ENCODE peak calls at places on chromosomes 4 and X, in six cellular contexts. S is GM23338, Z is HCT116, U is neural progenitor cell, I is PC-3, R is hepatocyte. O is an unnamed sample.

GRCh38 chrX:140180585-140180984 is 215.3 kb upstream of the CXorf66 start:
- DNase-seq in S (no peak), Z (no peak), U (no peak), I (peak; percentile 86), R (no peak), O (no peak)

GRCh38 chrX:108437789-108438623 is at the start of gene COL4A6:
- DNase-seq in S (peak; percentile 76), Z (no peak), U (peak; percentile 72), I (no peak), R (peak; percentile 47), O (no peak)

GRCh38 chr4:1285790-1286553 is 3.7 kb upstream of the MAEA start:
- DNase-seq in S (peak; percentile 63), Z (no peak), U (peak; percentile 88), I (peak; percentile 7), R (peak; percentile 77), O (peak; percentile 49)

GRCh38 chr4:48079972-48080391 is 54.1 kb downstream of the TXK start:
- DNase-seq in S (no peak), Z (no peak), U (no peak), I (peak; percentile 88), R (peak; percentile 20), O (no peak)

GRCh38 chr4:102180080-102180479 is 165.2 kb downstream of the SLC39A8 start:
- DNase-seq in S (no peak), Z (no peak), U (no peak), I (no peak), R (no peak), O (no peak)

GRCh38 chr4:88705805-88706518 is 8.3 kb upstream of the NAP1L5 start:
- DNase-seq in S (no peak), Z (no peak), U (no peak), I (peak; percentile 36), R (no peak), O (no peak)

GRCh38 chr4:144575181-144575580 is 70.8 kb upstream of the HHIP start:
- DNase-seq in S (peak; percentile 23), Z (no peak), U (no peak), I (peak; percentile 10), R (peak; percentile 15), O (no peak)

GRCh38 chr4:174332741-174333493 is 49.2 kb downstream of the CEP44 start:
- DNase-seq in S (no peak), Z (no peak), U (no peak), I (peak; percentile 66), R (no peak), O (no peak)

GRCh38 chrX:153507484-153508178 is 9.8 kb upstream of the ATP2B3 start:
- DNase-seq in S (peak; percentile 78), Z (peak; percentile 26), U (peak; percentile 80), I (peak; percentile 78), R (peak; percentile 85), O (peak; percentile 57)

GRCh38 chr4:70315928-70316327 is 18.9 kb upstream of the CABS1 start:
- DNase-seq in S (peak; percentile 10), Z (peak; percentile 0), U (no peak), I (peak; percentile 21), R (no peak), O (peak; percentile 57)
- TF ChIP-seq CTCF in S (peak; percentile 31), Z (no peak), U (peak; percentile 23), I (peak; percentile 27), R (no peak), O (peak; percentile 52)

GRCh38 chr4:56657818-56658217 is 23.3 kb downstream of the HOPX start:
- DNase-seq in S (no peak), Z (no peak), U (no peak), I (no peak), R (no peak), O (no peak)

GRCh38 chr4:56655209-56655626 is 25.9 kb downstream of the HOPX start:
- DNase-seq in S (peak; percentile 76), Z (no peak), U (peak; percentile 57), I (peak; percentile 14), R (peak; percentile 29), O (no peak)

GRCh38 chr4:56655627-56656345 is 25.3 kb downstream of the HOPX start:
- DNase-seq in S (peak; percentile 33), Z (no peak), U (peak; percentile 40), I (no peak), R (peak; percentile 31), O (no peak)

GRCh38 chr4:56657128-56657527 is 24.0 kb downstream of the HOPX start:
- DNase-seq in S (no peak), Z (no peak), U (no peak), I (no peak), R (no peak), O (no peak)

GRCh38 chr4:56656346-56656643 is 24.8 kb downstream of the HOPX start:
- DNase-seq in S (peak; percentile 49), Z (no peak), U (peak; percentile 43), I (no peak), R (peak; percentile 19), O (peak; percentile 12)
- TF ChIP-seq EZH2 in S (peak; percentile 72), Z (no peak), U (peak; percentile 13), I (no peak), R (no peak), O (no peak)

GRCh38 chrX:15906544-15906943 is 51.9 kb upstream of the AP1S2 start:
- DNase-seq in S (no peak), Z (no peak), U (no peak), I (no peak), R (no peak), O (no peak)

GRCh38 chrX:15909605-15910004 is 55.0 kb upstream of the AP1S2 start:
- DNase-seq in S (peak; percentile 76), Z (no peak), U (peak; percentile 46), I (no peak), R (no peak), O (no peak)

GRCh38 chrX:15913161-15913560 is 58.5 kb upstream of the AP1S2 start:
- DNase-seq in S (no peak), Z (no peak), U (no peak), I (no peak), R (no peak), O (no peak)

GRCh38 chrX:15911729-15912550 is 57.3 kb upstream of the AP1S2 start:
- DNase-seq in S (no peak), Z (no peak), U (no peak), I (peak; percentile 8), R (no peak), O (no peak)

DNA sequence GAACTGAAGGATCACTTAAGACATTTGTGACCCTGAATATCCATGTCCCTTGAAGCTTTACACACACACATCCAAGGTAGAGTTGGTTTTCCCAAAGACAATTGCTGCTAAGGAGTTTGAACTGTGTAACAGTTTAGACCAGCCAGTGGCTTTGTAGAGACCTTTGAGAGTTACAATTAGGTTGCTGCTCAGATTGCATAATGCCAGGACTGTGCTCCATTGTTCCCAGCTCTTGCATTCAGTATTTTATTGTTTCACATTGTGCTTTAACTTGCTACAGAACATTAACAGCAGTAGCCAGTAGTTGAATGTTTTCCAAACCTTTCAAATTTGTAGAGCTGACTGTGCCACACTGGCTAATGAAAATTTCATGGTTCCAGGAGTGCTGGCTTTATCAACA is 54.3 kb upstream of the AP1S2 start:
- DNase-seq in S (no peak), Z (no peak), U (peak; percentile 54), I (no peak), R (no peak), O (no peak)
- TF ChIP-seq EZH2phosphoT487 in S (no peak), Z (no peak), U (no peak), I (no peak), R (no peak), O (no peak)

GRCh38 chrX:75623535-75623934 is 100.7 kb upstream of the ZDHHC15 start:
- DNase-seq in S (peak; percentile 49), Z (no peak), U (peak; percentile 16), I (no peak), R (peak; percentile 8), O (no peak)
- TF ChIP-seq CTCF in S (peak; percentile 42), Z (peak; percentile 3), U (peak; percentile 49), I (peak; percentile 26), R (peak; percentile 19), O (peak; percentile 6)

DNA sequence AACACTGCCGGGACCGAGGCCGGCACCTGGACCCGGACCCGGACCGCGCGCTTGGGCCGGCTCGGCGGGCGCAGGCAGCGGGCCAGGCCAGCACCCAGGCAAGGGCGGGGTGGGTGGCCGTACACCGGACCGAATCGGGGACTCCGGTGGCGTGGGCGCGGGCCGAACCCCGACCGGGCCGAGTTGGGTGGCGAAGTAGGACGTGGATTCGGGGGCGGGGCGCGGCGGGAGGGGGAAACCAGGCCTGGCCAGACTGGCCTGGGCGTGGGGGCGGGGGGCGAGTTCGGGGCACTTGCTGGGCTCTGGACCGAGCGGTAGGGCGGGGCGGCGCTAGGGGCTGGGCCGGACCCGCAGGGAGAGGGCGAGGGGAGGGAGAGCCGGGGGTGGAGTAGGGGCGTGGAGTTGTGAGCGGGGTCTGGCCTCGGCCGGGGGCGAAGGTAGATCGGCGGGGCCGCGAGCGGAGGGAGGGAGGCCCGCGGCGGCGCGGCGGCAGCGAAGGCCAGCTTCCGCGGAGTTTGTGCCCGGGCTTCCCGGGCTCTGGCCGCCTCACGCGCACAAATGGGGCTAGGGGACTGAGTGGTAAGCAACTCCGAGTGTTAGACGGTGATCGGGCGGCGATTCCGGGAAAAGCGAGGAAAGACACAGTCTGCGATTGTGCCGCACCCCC is 1.8 kb upstream of the BCORL1 start:
- DNase-seq in S (peak; percentile 58), Z (no peak), U (peak; percentile 75), I (peak; percentile 15), R (peak; percentile 71), O (no peak)
- TF ChIP-seq EZH2 in S (peak; percentile 7), Z (no peak), U (no peak), I (no peak), R (no peak), O (no peak)

GRCh38 chrX:30653415-30654131 is at the start of gene GK:
- DNase-seq in S (peak; percentile 12), Z (no peak), U (peak; percentile 39), I (peak; percentile 23), R (peak; percentile 25), O (peak; percentile 9)
- TF ChIP-seq EZH2phosphoT487 in S (no peak), Z (no peak), U (no peak), I (no peak), R (no peak), O (no peak)

GRCh38 chr4:17646693-17647092 is 32.3 kb downstream of the MED28 start:
- DNase-seq in S (no peak), Z (no peak), U (no peak), I (no peak), R (no peak), O (no peak)

GRCh38 chr4:17642404-17642783 is 28.0 kb downstream of the MED28 start:
- DNase-seq in S (no peak), Z (no peak), U (no peak), I (no peak), R (no peak), O (no peak)

GRCh38 chr4:17650404-17650803 is 36.0 kb downstream of the MED28 start:
- DNase-seq in S (no peak), Z (no peak), U (no peak), I (no peak), R (no peak), O (no peak)

GRCh38 chr4:17647176-17647806 is 32.9 kb downstream of the MED28 start:
- DNase-seq in S (no peak), Z (no peak), U (no peak), I (no peak), R (no peak), O (no peak)

GRCh38 chr4:17647927-17648326 is 33.5 kb downstream of the MED28 start:
- DNase-seq in S (peak; percentile 30), Z (no peak), U (no peak), I (peak; percentile 21), R (no peak), O (no peak)
- TF ChIP-seq CTCF in S (peak; percentile 43), Z (peak; percentile 33), U (peak; percentile 8), I (peak; percentile 46), R (no peak), O (no peak)